ENCODE peak calls at places on chromosomes 13 and 19, in six cellular contexts. O, L, G, W, I and J are unnamed samples.

GRCh38 chr13:24684600-24684998 is 4.4 kb downstream of the ATP12A start:
- DNase-seq in G (no peak), O (no peak), L (no peak), I (no peak), W (no peak), J (no peak)

GRCh38 chr13:26616126-26616525 is 58.6 kb downstream of the WASF3 start:
- DNase-seq in L (no peak), O (no peak), I (no peak), G (no peak), W (no peak), J (no peak)

GRCh38 chr19:55369651-55370304 is 485 bp downstream of the IL11 start:
- DNase-seq in O (no peak), I (no peak), G (no peak), W (no peak), L (no peak), J (no peak)

GRCh38 chr13:23918208-23918607 is 20.9 kb upstream of the C1QTNF9B start:
- DNase-seq in L (no peak), I (no peak), G (no peak), W (no peak), O (no peak), J (no peak)

GRCh38 chr19:38684078-38684861 is 36.8 kb downstream of the ACTN4 start:
- DNase-seq in G (no peak), L (peak; percentile 64), W (peak; percentile 55), O (peak; percentile 78), I (peak; percentile 67), J (no peak)

GRCh38 chr13:39013462-39013861 is 22.8 kb upstream of the STOML3 start:
- DNase-seq in G (no peak), O (no peak), L (no peak), I (no peak), W (no peak), J (no peak)

GRCh38 chr13:73985789-73986188 is 148.4 kb downstream of the KLF12 start:
- DNase-seq in I (no peak), L (no peak), G (no peak), O (no peak), W (no peak), J (no peak)

GRCh38 chr13:27621366-27622101 is at the start of gene POLR1D:
- DNase-seq in L (peak; percentile 92), G (peak; percentile 83), I (peak; percentile 79), O (peak; percentile 84), W (peak; percentile 84), J (peak; percentile 81)

GRCh38 chr19:51799311-51799997 is 4.5 kb downstream of the FPR3 start:
- DNase-seq in I (peak; percentile 87), G (no peak), O (peak; percentile 80), L (peak; percentile 88), W (peak; percentile 83), J (no peak)

GRCh38 chr19:45402469-45403070 is 2.3 kb downstream of the PPP1R13L start:
- DNase-seq in O (peak; percentile 72), L (peak; percentile 69), I (peak; percentile 53), W (no peak), G (peak; percentile 62), J (no peak)

GRCh38 chr13:65470781-65471180 is 1759.4 kb downstream of the PCDH9 start:
- DNase-seq in G (no peak), I (no peak), O (no peak), W (no peak), L (no peak), J (no peak)

GRCh38 chr19:42402376-42403116 is 12.4 kb upstream of the CNFN start:
- DNase-seq in L (no peak), O (no peak), G (no peak), I (no peak), W (peak; percentile 45), J (no peak)

GRCh38 chr19:18832331-18833140 is 777 bp downstream of the UPF1 start:
- DNase-seq in O (no peak), L (peak; percentile 50), W (no peak), G (no peak), I (no peak), J (peak; percentile 68)

GRCh38 chr19:17757125-17757524 is 5.8 kb downstream of the FCHO1 start:
- DNase-seq in G (no peak), I (peak; percentile 29), L (peak; percentile 68), W (peak; percentile 86), O (peak; percentile 45), J (no peak)

GRCh38 chr13:31207630-31208549 is 8.1 kb downstream of the B3GLCT start:
- DNase-seq in G (no peak), O (no peak), W (peak; percentile 63), I (no peak), L (peak; percentile 27), J (no peak)

GRCh38 chr13:107266657-107267056 is 698.7 kb upstream of the ARGLU1 start:
- DNase-seq in G (no peak), W (no peak), O (no peak), L (no peak), I (no peak), J (no peak)

GRCh38 chr19:29535432-29535831 is 9.6 kb downstream of the VSTM2B start:
- DNase-seq in G (no peak), L (no peak), O (no peak), W (no peak), I (no peak), J (peak; percentile 48)
- TF ChIP-seq CTCF in G (no peak), L (no peak), O (no peak), W (no peak), I (no peak), J (no peak)

GRCh38 chr13:111048387-111048786 is 66.7 kb upstream of the ARHGEF7 start:
- DNase-seq in L (no peak), G (no peak), W (no peak), O (no peak), I (no peak), J (no peak)

GRCh38 chr13:111049791-111050538 is 65.1 kb upstream of the ARHGEF7 start:
- DNase-seq in G (no peak), I (no peak), L (peak; percentile 41), W (peak; percentile 48), O (no peak), J (no peak)

GRCh38 chr13:111051656-111052232 is 63.4 kb upstream of the ARHGEF7 start:
- DNase-seq in L (no peak), G (no peak), W (no peak), O (no peak), I (no peak), J (no peak)

GRCh38 chr13:111051041-111051440 is 64.1 kb upstream of the ARHGEF7 start:
- DNase-seq in G (no peak), L (no peak), I (no peak), O (no peak), W (no peak), J (no peak)

DNA sequence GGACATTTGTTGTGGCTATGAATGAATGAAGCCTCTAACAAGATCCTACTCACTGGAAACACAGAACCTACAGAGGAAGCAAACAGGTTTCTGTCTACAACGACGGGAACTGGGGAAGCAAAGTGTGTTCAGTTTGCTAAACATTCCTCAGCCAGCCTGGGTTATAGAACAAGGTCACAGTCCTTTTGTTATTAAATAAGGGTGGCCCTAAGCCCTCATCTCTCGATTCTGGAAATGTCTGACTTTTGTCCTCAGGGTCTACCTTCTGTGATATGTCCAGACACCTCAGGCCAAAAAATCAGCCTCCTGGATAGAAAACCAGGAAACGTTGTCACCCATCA is 64.6 kb upstream of the ARHGEF7 start:
- DNase-seq in I (no peak), G (no peak), L (no peak), W (no peak), O (no peak), J (no peak)
- TF ChIP-seq CTCF in I (no peak), G (no peak), L (no peak), W (no peak), O (no peak), J (no peak)

GRCh38 chr19:12597594-12597993 is 13.0 kb downstream of the ZNF490 start:
- DNase-seq in L (no peak), W (no peak), G (no peak), O (no peak), I (no peak), J (peak; percentile 34)

GRCh38 chr19:12596485-12596884 is 14.1 kb downstream of the ZNF490 start:
- DNase-seq in I (no peak), L (no peak), O (no peak), G (no peak), W (no peak), J (peak; percentile 31)

DNA sequence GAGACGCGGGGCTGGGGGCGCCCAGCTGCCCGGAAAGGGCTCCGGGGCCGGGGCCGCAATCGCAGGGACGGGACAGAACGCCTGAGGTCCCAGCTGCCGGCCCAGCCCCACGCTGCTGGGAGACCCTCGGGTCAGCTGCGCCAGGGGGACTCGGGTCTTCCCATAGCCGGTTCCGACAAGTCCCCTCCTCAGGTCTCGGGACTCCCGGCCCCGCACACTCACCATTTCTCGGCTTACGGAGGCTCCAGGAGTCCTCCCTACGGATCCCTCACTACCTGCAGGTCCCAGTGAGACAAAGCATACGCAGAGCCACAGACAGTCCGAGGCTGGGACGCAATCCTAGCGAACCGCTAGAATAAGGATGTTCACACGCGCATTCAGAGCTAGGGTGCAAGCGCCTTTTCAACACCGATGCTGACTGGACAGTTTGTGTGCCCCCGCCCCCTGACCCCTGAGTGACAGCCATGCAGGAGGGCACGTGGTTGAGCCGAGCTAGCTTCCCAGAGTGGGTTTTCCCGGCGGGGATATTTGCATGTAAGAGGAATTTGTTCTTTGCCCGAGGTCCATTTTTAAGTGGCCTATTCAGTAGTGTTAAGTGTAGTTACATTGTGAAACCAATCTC is 13.6 kb downstream of the ZNF490 start:
- DNase-seq in G (no peak), I (no peak), L (no peak), W (no peak), O (no peak), J (peak; percentile 65)
- TF ChIP-seq CTCF in G (no peak), I (no peak), L (no peak), W (no peak), O (no peak), J (no peak)

DNA sequence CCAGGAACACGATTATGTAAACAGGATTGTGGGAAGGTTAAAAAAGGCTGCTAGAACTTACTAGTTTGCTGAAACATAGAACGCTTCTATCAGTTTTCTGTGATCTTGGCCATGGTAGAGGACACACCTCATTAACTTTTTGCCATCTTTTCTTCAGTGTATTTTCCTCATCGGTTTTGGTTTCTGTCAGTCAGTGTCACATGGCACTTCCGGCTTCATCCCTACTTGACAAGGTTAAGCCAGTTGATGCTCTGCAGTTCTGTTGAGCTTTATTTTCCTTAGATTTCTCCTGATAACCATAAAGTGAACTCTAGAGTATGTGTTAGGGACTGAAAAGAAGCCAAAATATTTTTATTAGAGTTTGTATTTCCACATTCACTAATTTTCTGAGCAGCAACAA is 147.5 kb downstream of the NDFIP2 start:
- DNase-seq in O (no peak), L (no peak), I (no peak), W (no peak), G (no peak), J (no peak)
- TF ChIP-seq CTCF in O (no peak), L (no peak), I (no peak), W (no peak), G (no peak), J (no peak)

GRCh38 chr13:72255908-72256307 is 388.9 kb upstream of the DACH1 start:
- DNase-seq in O (no peak), I (no peak), G (peak; percentile 14), W (no peak), L (peak; percentile 65), J (no peak)
- TF ChIP-seq CTCF in O (no peak), I (no peak), G (peak; percentile 74), W (no peak), L (peak; percentile 31), J (peak; percentile 76)